ENCODE peak calls at places on chromosome 9, in eight cellular contexts. K is HL-60, O is GM23338, V is K562, X is GM12878, U is Panc1, L is SK-N-SH, P is HepG2. G is an unnamed sample.

GRCh38 chr9:76662476-76663281 is 101.6 kb upstream of the PCA3 start:
- DNase-seq in K (peak), O (no peak), V (no peak), X (no peak), U (no peak), L (no peak), P (no peak), G (no peak)

GRCh38 chr9:116027951-116028350 is 125.6 kb upstream of the PAPPA start:
- DNase-seq in K (no peak), O (no peak), V (no peak), X (no peak), U (no peak), L (no peak), P (no peak), G (no peak)

GRCh38 chr9:33459115-33459514 is 11.7 kb upstream of the AQP3 start:
- DNase-seq in K (no peak), O (no peak), V (no peak), X (no peak), U (no peak), L (no peak), P (no peak), G (no peak)

GRCh38 chr9:133930046-133931015 is 61.8 kb downstream of the VAV2 start:
- DNase-seq in K (no peak), O (no peak), V (no peak), X (no peak), U (no peak), L (no peak), P (no peak), G (no peak)

GRCh38 chr9:37969130-37969529 is 65.2 kb upstream of the SLC25A51 start:
- DNase-seq in K (no peak), O (no peak), V (peak), X (no peak), U (no peak), L (no peak), P (peak), G (no peak)

GRCh38 chr9:104963076-104963475 is 35.1 kb upstream of the ABCA1 start:
- DNase-seq in K (no peak), O (no peak), V (no peak), X (no peak), U (no peak), L (no peak), P (no peak), G (no peak)

GRCh38 chr9:98532574-98532973 is 176.2 kb downstream of the GABBR2 start:
- DNase-seq in K (no peak), O (no peak), V (no peak), X (no peak), U (no peak), L (no peak), P (no peak), G (no peak)

GRCh38 chr9:115211413-115212204 is 93.7 kb upstream of the TNC start:
- DNase-seq in K (no peak), O (no peak), V (no peak), X (peak), U (no peak), L (no peak), P (no peak), G (no peak)

GRCh38 chr9:38284768-38285080 is 107.8 kb upstream of the ALDH1B1 start:
- DNase-seq in K (no peak), O (peak), V (no peak), X (no peak), U (no peak), L (peak), P (no peak), G (no peak)

GRCh38 chr9:16515207-16515606 is 355.3 kb downstream of the BNC2 start:
- DNase-seq in K (no peak), O (peak), V (no peak), X (no peak), U (no peak), L (peak), P (no peak), G (no peak)

GRCh38 chr9:80994892-80995291 is 694.5 kb downstream of the TLE1 start:
- DNase-seq in K (no peak), O (no peak), V (no peak), X (no peak), U (no peak), L (no peak), P (no peak), G (no peak)

GRCh38 chr9:127118597-127119318 is 3.7 kb downstream of the ANGPTL2 start:
- DNase-seq in K (peak), O (no peak), V (no peak), X (peak), U (no peak), L (no peak), P (no peak), G (no peak)

GRCh38 chr9:127091526-127091925 is 30.9 kb downstream of the ANGPTL2 start:
- DNase-seq in K (no peak), O (no peak), V (no peak), X (no peak), U (no peak), L (no peak), P (no peak), G (no peak)

GRCh38 chr9:125406812-125407087 is 145.1 kb downstream of the GAPVD1 start:
- DNase-seq in K (no peak), O (no peak), V (no peak), X (no peak), U (no peak), L (no peak), P (no peak), G (no peak)

GRCh38 chr9:126232461-126232860 is 94.2 kb upstream of the MVB12B start:
- DNase-seq in K (no peak), O (no peak), V (no peak), X (no peak), U (no peak), L (peak), P (no peak), G (no peak)

GRCh38 chr9:111646417-111646816 is 15.0 kb upstream of the GNG10 start:
- DNase-seq in K (no peak), O (no peak), V (no peak), X (no peak), U (no peak), L (no peak), P (no peak), G (no peak)

GRCh38 chr9:27109621-27110020 is 596 bp downstream of the TEK start:
- DNase-seq in K (no peak), O (no peak), V (no peak), X (no peak), U (no peak), L (no peak), P (no peak), G (no peak)

GRCh38 chr9:133635506-133635902 is 659 bp upstream of the DBH start:
- DNase-seq in K (no peak), O (no peak), V (no peak), X (no peak), U (no peak), L (no peak), P (no peak), G (no peak)

GRCh38 chr9:68797116-68797515 is 92.1 kb downstream of the PIP5K1B start:
- DNase-seq in K (no peak), O (no peak), V (no peak), X (no peak), U (no peak), L (no peak), P (no peak), G (no peak)

GRCh38 chr9:104817437-104817836 is 53.5 kb downstream of the NIPSNAP3B start:
- DNase-seq in K (no peak), O (no peak), V (no peak), X (no peak), U (no peak), L (no peak), P (no peak), G (no peak)

GRCh38 chr9:76453785-76454184 is 5.2 kb upstream of the GCNT1 start:
- DNase-seq in K (no peak), O (no peak), V (no peak), X (no peak), U (no peak), L (no peak), P (no peak), G (no peak)

GRCh38 chr9:119853126-119853525 is 483.9 kb upstream of the BRINP1 start:
- DNase-seq in K (no peak), O (no peak), V (no peak), X (no peak), U (no peak), L (no peak), P (no peak), G (no peak)

GRCh38 chr9:22975921-22976320 is 529.3 kb downstream of the DMRTA1 start:
- DNase-seq in K (no peak), O (no peak), V (no peak), X (no peak), U (no peak), L (no peak), P (no peak), G (no peak)

GRCh38 chr9:35609001-35609819 is 4.1 kb downstream of the TESK1 start:
- DNase-seq in K (no peak), O (no peak), V (no peak), X (no peak), U (no peak), L (no peak), P (no peak), G (no peak)

GRCh38 chr9:35611230-35611797 is 6.3 kb downstream of the TESK1 start:
- DNase-seq in K (no peak), O (peak), V (peak), X (no peak), U (peak), L (peak), P (peak), G (peak)

GRCh38 chr9:35608221-35608620 is 3.2 kb downstream of the TESK1 start:
- DNase-seq in K (no peak), O (no peak), V (no peak), X (no peak), U (no peak), L (no peak), P (no peak), G (no peak)

GRCh38 chr9:35612843-35613242 is 5.4 kb downstream of the CD72 start:
- DNase-seq in K (no peak), O (no peak), V (no peak), X (no peak), U (no peak), L (no peak), P (no peak), G (no peak)

DNA sequence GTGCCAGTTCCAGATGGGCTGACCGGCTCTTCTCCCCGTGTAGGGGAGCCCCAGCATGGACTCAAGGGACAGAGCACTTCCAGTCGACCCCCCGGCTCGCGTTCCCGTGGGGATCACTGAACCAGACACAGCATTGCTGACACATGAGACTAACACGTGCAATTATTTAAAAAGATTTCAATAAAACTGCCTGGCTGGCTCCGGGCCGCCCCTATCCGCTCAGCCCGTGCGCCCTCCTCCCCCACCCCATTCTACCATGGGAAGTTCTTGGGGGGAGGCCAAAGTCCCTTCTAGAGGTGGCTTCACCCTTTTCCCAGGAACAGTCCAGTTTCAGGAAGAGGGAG is 4.7 kb downstream of the TESK1 start:
- DNase-seq in K (no peak), O (no peak), V (no peak), X (no peak), U (no peak), L (no peak), P (no peak), G (no peak)
- TF ChIP-seq REST in K (no peak), O (no peak), V (no peak), X (no peak), U (no peak), L (no peak), P (no peak), G (no peak)

DNA sequence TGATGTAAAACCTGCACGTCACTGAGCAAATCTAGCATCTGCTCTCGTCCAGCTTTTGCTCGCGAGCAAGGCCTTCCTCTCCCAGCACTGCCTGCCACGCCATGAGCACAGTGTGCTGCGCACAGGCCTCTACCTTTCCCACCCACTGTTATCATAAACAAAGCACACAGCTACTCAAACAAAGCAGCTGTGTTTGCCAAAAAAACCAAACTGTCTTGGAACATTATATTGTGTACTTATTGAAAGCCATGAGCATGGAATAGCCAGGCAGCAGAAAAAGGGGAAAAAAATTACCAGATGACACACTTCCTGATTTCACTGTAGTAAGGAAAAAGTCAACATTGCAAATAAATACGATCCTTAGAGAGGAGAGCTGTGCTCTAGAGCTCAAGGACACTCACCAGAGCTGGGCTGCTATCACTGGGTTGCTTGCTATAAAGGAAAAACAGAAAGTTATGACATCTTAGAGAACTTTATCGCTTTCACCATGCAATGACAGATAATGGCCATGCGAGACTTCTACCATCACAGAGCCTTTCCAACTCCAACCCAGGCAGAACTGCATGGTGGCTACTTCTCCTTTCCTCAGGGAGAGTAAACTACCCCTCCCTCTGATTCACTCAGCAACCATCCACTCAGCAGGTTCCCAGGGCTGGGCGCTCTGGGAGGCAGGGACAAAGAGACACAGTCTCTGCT is 69.6 kb downstream of the EPB41L4B start:
- DNase-seq in K (no peak), O (no peak), V (peak), X (no peak), U (peak), L (no peak), P (peak), G (no peak)
- TF ChIP-seq POLR2AphosphoS5 in K (no peak), O (no peak), V (no peak), X (no peak), U (peak), L (no peak), P (no peak), G (no peak)

GRCh38 chr9:86942352-86943222 is 4.7 kb downstream of the GAS1 start:
- DNase-seq in K (no peak), O (peak), V (no peak), X (no peak), U (no peak), L (no peak), P (no peak), G (no peak)
- TF ChIP-seq REST in K (no peak), O (no peak), V (no peak), X (no peak), U (no peak), L (no peak), P (no peak), G (no peak)

DNA sequence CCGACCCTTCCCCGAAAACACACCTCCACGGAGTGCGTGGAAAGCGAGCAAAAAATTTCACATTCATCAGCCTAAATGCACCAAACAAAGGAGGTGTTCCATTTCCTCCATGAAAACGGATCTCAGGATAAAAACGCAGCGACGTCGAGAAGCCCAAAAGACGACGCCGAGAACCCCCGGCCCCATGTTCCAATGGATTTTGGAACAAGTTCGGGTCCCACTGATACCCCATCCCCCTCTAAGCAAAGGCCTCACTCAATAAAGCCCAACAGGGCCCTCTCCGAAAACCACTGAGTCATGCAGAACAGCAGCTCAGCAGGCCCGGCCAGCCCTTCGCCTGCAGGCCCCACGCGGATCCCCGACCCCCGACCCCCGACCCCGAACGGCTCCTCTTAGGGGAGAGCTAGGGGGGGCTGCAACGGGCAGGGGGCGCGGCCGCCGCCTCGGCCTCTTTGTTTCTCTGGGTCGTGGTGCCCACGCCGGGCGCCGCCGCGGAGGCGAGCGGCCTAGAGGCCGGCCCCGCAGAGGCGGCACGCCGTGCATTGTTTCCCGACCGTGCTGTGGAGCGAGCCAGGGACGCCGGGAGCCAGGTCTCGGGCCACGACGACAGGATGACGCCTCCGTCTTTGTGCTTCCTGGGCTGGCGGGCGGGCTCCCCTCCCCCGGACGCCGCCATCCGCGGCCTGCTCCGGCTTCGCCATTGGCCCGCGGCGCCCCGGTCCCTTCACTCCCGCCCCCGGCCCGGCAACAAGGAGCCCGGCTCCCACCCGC is 915 bp downstream of the ZFAND5 start:
- DNase-seq in K (no peak), O (peak), V (peak), X (no peak), U (no peak), L (peak), P (peak), G (no peak)
- TF ChIP-seq POLR2AphosphoS5 in K (no peak), O (no peak), V (no peak), X (no peak), U (no peak), L (no peak), P (no peak), G (no peak)

GRCh38 chr9:91143162-91143561 is 218.6 kb downstream of the AUH start:
- DNase-seq in K (no peak), O (no peak), V (no peak), X (no peak), U (no peak), L (no peak), P (no peak), G (no peak)

GRCh38 chr9:91134608-91135007 is 227.1 kb downstream of the AUH start:
- DNase-seq in K (no peak), O (no peak), V (no peak), X (no peak), U (no peak), L (no peak), P (no peak), G (no peak)

GRCh38 chr9:91143642-91144041 is 218.1 kb downstream of the AUH start:
- DNase-seq in K (no peak), O (no peak), V (no peak), X (no peak), U (no peak), L (no peak), P (no peak), G (no peak)

GRCh38 chr9:91141407-91141973 is 220.2 kb downstream of the AUH start:
- DNase-seq in K (no peak), O (no peak), V (no peak), X (no peak), U (no peak), L (no peak), P (no peak), G (no peak)

GRCh38 chr9:91138760-91139159 is 223.0 kb downstream of the AUH start:
- DNase-seq in K (no peak), O (no peak), V (no peak), X (no peak), U (no peak), L (no peak), P (peak), G (peak)
- TF ChIP-seq REST in K (no peak), O (no peak), V (no peak), X (no peak), U (no peak), L (no peak), P (no peak), G (no peak)

GRCh38 chr9:131872006-131872405 is 132.1 kb upstream of the RAPGEF1 start:
- DNase-seq in K (no peak), O (peak), V (peak), X (no peak), U (no peak), L (no peak), P (no peak), G (no peak)
- TF ChIP-seq POLR2AphosphoS5 in K (no peak), O (no peak), V (no peak), X (no peak), U (no peak), L (no peak), P (no peak), G (no peak)

GRCh38 chr9:121271368-121272351 is 3.7 kb downstream of the GSN start:
- DNase-seq in K (peak), O (no peak), V (no peak), X (no peak), U (no peak), L (no peak), P (no peak), G (no peak)
- TF ChIP-seq REST in K (no peak), O (no peak), V (no peak), X (no peak), U (no peak), L (peak), P (no peak), G (no peak)

G was measured in HCT116.